ENCODE peak calls at places on chromosomes 4 and X, in nine cellular contexts. R, S, Y, N, H, F, J, G and C are unnamed samples.

GRCh38 chr4:47838445-47838844 is 578 bp upstream of the CORIN start:
- DNase-seq in R (no peak), S (no peak), Y (no peak), N (no peak), H (no peak), F (no peak), J (peak), G (no peak), C (no peak)

GRCh38 chr4:165692082-165692481 is 181.0 kb upstream of the TLL1 start:
- DNase-seq in R (no peak), S (no peak), Y (no peak), N (no peak), H (no peak), F (no peak), J (no peak), G (no peak), C (no peak)

GRCh38 chrX:19349263-19349662 is 5.5 kb downstream of the PDHA1 start:
- DNase-seq in R (no peak), S (no peak), Y (no peak), N (no peak), H (no peak), F (no peak), J (no peak), G (no peak), C (no peak)

GRCh38 chr4:53644607-53645006 is 53.3 kb upstream of the LNX1 start:
- DNase-seq in R (no peak), S (no peak), Y (no peak), N (no peak), H (no peak), F (no peak), J (peak), G (no peak), C (no peak)

GRCh38 chr4:91758487-91758886 is 545.3 kb upstream of the GRID2 start:
- DNase-seq in R (no peak), S (no peak), Y (no peak), N (no peak), H (no peak), F (no peak), J (peak), G (no peak), C (no peak)

GRCh38 chr4:83599183-83599582 is 63.3 kb downstream of the GPAT3 start:
- DNase-seq in R (no peak), S (no peak), Y (no peak), N (no peak), H (no peak), F (no peak), J (peak), G (no peak), C (no peak)

GRCh38 chr4:165027762-165028402 is 3.9 kb upstream of the TRIM60 start:
- DNase-seq in R (no peak), S (no peak), Y (no peak), N (no peak), H (no peak), F (no peak), J (no peak), G (no peak), C (no peak)

GRCh38 chr4:138202686-138203085 is 39.5 kb downstream of the SLC7A11 start:
- DNase-seq in R (no peak), S (no peak), Y (no peak), N (no peak), H (no peak), F (no peak), J (peak), G (no peak), C (no peak)

GRCh38 chr4:76689079-76689817 is 208.7 kb downstream of the SOWAHB start:
- DNase-seq in R (no peak), S (peak), Y (peak), N (no peak), H (no peak), F (peak), J (peak), G (no peak), C (peak)

GRCh38 chrX:10617186-10617963 is 3.0 kb downstream of the MID1 start:
- DNase-seq in R (no peak), S (no peak), Y (no peak), N (no peak), H (no peak), F (no peak), J (peak), G (no peak), C (no peak)

GRCh38 chr4:54716478-54717065 is 58.8 kb downstream of the KIT start:
- DNase-seq in R (no peak), S (no peak), Y (no peak), N (no peak), H (no peak), F (no peak), J (no peak), G (no peak), C (no peak)

GRCh38 chr4:171846232-171846631 is 33.0 kb downstream of the GALNTL6 start:
- DNase-seq in R (no peak), S (peak), Y (peak), N (peak), H (no peak), F (no peak), J (peak), G (peak), C (peak)

GRCh38 chrX:40663880-40664630 is 16.7 kb upstream of the CXorf38 start:
- DNase-seq in R (no peak), S (peak), Y (no peak), N (no peak), H (no peak), F (no peak), J (no peak), G (no peak), C (peak)

GRCh38 chr4:5165419-5166369 is 114.4 kb downstream of the STK32B start:
- DNase-seq in R (no peak), S (no peak), Y (no peak), N (peak), H (no peak), F (no peak), J (no peak), G (no peak), C (peak)

GRCh38 chrX:121876316-121876715 is 828.9 kb downstream of the GLUD2 start:
- DNase-seq in R (no peak), S (no peak), Y (no peak), N (peak), H (no peak), F (no peak), J (no peak), G (no peak), C (peak)

GRCh38 chrX:67543818-67544217 is at the start of gene AR:
- DNase-seq in R (no peak), S (peak), Y (no peak), N (no peak), H (peak), F (peak), J (no peak), G (peak), C (peak)

GRCh38 chrX:786441-786881 is 155.9 kb downstream of the SHOX start:
- DNase-seq in R (no peak), S (no peak), Y (no peak), N (no peak), H (no peak), F (no peak), J (no peak), G (no peak), C (no peak)

GRCh38 chr4:60682901-60683300 is 517.2 kb upstream of the ADGRL3 start:
- DNase-seq in R (no peak), S (no peak), Y (no peak), N (no peak), H (no peak), F (no peak), J (no peak), G (no peak), C (peak)

GRCh38 chr4:8731364-8731763 is 138.8 kb downstream of the CPZ start:
- DNase-seq in R (no peak), S (no peak), Y (no peak), N (no peak), H (peak), F (no peak), J (no peak), G (no peak), C (no peak)

GRCh38 chr4:89486042-89486441 is 178.4 kb upstream of the GPRIN3 start:
- DNase-seq in R (no peak), S (no peak), Y (no peak), N (no peak), H (no peak), F (no peak), J (peak), G (no peak), C (peak)

GRCh38 chrX:133598596-133599334 is 183.5 kb upstream of the GPC4 start:
- DNase-seq in R (no peak), S (no peak), Y (no peak), N (no peak), H (no peak), F (no peak), J (no peak), G (no peak), C (no peak)

GRCh38 chrX:13036896-13037295 is 7.5 kb downstream of the FAM9C start:
- DNase-seq in R (no peak), S (no peak), Y (no peak), N (no peak), H (no peak), F (no peak), J (no peak), G (no peak), C (no peak)

GRCh38 chrX:48854898-48855297 is 19.5 kb upstream of the PCSK1N start:
- DNase-seq in R (no peak), S (no peak), Y (no peak), N (no peak), H (no peak), F (no peak), J (peak), G (no peak), C (no peak)

GRCh38 chrX:63349307-63349706 is 1.8 kb downstream of the SPIN4 start:
- DNase-seq in R (no peak), S (no peak), Y (no peak), N (no peak), H (no peak), F (no peak), J (no peak), G (no peak), C (no peak)

GRCh38 chrX:110403839-110404238 is 45.2 kb downstream of the RTL9 start:
- DNase-seq in R (no peak), S (no peak), Y (no peak), N (no peak), H (no peak), F (no peak), J (peak), G (no peak), C (peak)

GRCh38 chrX:68634649-68635227 is 12.7 kb upstream of the STARD8 start:
- DNase-seq in R (no peak), S (no peak), Y (no peak), N (no peak), H (no peak), F (no peak), J (no peak), G (no peak), C (no peak)

GRCh38 chr4:88584471-88584900 is 7.8 kb upstream of the HERC3 start:
- DNase-seq in R (no peak), S (no peak), Y (no peak), N (no peak), H (no peak), F (no peak), J (no peak), G (no peak), C (no peak)